ENCODE peak calls at places on chromosome 7, in eight cellular contexts. A is transverse colon, J is GM23338, Q is vagina, C is stomach, U is spleen, W is HCT116, R is Panc1. K is an unnamed sample.

GRCh38 chr7:55127622-55128081 is 108.8 kb downstream of the EGFR start:
- DNase-seq in W (no peak), Q (no peak), U (no peak), J (no peak), C (no peak), R (no peak), A (peak; percentile 60), K (no peak)

GRCh38 chr7:88243345-88243909 is 23.6 kb upstream of the SRI start:
- DNase-seq in R (peak; percentile 48), A (no peak), J (peak; percentile 78), Q (no peak), C (no peak), W (peak; percentile 60), U (no peak), K (no peak)

GRCh38 chr7:92790987-92791386 is 45.4 kb downstream of the CDK6 start:
- DNase-seq in Q (no peak), R (no peak), U (no peak), C (no peak), W (no peak), A (no peak), J (no peak), K (no peak)

GRCh38 chr7:130371059-130371458 is 9.2 kb upstream of the CPA1 start:
- DNase-seq in W (no peak), J (no peak), U (no peak), R (no peak), Q (no peak), A (peak; percentile 24), C (peak; percentile 35), K (no peak)

GRCh38 chr7:157520249-157520648 is 183.4 kb downstream of the DNAJB6 start:
- DNase-seq in A (no peak), C (no peak), R (no peak), J (no peak), Q (no peak), W (no peak), U (peak; percentile 52), K (peak; percentile 6)

GRCh38 chr7:85776691-85777363 is 590.0 kb upstream of the SEMA3D start:
- DNase-seq in C (no peak), W (no peak), J (no peak), Q (no peak), R (no peak), U (no peak), A (no peak), K (no peak)

GRCh38 chr7:55109384-55110167 is 90.8 kb downstream of the EGFR start:
- DNase-seq in W (peak; percentile 88), Q (no peak), U (no peak), A (no peak), J (peak; percentile 42), R (no peak), C (peak; percentile 39), K (peak; percentile 69)

GRCh38 chr7:18900801-18901200 is 216.6 kb downstream of the TWIST1 start:
- DNase-seq in W (no peak), C (no peak), Q (no peak), J (no peak), A (no peak), U (no peak), R (no peak), K (no peak)

GRCh38 chr7:145134377-145134776 is 298.5 kb upstream of the TPK1 start:
- DNase-seq in Q (no peak), W (no peak), R (no peak), A (no peak), U (no peak), C (no peak), J (no peak), K (no peak)

GRCh38 chr7:48299580-48300169 is 128.4 kb downstream of the ABCA13 start:
- DNase-seq in U (no peak), A (peak; percentile 22), C (no peak), W (peak; percentile 28), J (peak; percentile 74), Q (no peak), R (peak; percentile 52), K (peak; percentile 31)

GRCh38 chr7:144622751-144623150 is 213.1 kb downstream of the TPK1 start:
- DNase-seq in R (no peak), C (no peak), Q (no peak), W (no peak), J (no peak), U (no peak), A (no peak), K (no peak)

GRCh38 chr7:100406767-100407166 is 21.7 kb downstream of the ZCWPW1 start:
- DNase-seq in U (no peak), Q (no peak), C (no peak), R (no peak), J (no peak), A (no peak), W (no peak), K (no peak)

DNA sequence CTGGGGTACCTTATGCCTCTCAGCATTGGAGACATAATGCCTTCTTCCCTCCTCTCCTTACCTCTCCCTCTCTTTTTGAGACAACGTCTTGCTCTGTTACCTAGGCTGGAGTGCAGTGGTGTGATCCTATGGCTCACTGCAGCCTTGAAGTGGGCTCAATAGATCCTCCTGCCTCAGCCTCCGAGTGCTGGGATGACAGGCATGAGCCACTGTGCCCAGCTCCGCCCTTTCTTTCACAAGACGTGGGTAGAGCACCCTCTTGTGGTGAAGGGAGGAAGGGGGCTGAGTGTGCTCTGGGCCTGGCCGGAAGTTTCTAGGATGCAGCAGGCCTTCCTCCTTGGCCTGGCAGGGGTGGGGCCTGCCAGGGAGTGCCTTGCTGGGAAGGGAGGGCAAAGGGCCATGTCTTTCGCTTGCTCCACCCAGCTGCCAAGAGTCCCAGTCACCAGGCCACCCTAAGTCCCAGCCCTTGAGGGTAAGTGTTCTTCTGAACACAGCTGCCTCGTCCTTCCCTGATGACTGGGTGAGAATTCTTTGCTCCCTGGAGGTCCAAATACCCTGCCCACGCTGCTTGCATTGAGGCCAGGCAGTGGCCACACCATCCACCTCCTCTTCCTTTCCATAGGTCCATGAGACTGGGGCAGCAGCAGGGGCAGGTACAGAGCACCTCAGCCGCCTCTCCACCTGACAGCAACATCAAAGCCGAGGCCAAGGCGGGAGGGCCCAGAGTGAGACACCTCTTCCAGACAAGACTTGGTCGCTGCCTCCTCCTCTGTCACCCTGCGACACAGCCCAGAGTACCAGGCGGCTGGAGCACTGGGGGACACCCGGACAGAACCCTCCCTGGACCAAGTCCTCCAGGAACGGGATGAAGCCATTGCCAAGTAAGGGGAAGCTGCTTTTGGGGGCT is 3.7 kb downstream of the ABHD11 start:
- DNase-seq in J (peak; percentile 95), U (peak; percentile 93), C (peak; percentile 92), A (peak; percentile 94), Q (no peak), R (peak; percentile 94), W (peak; percentile 89), K (peak; percentile 84)
- TF ChIP-seq POLR2AphosphoS5 in J (peak; percentile 57), U (peak; percentile 85), C (peak; percentile 91), A (peak; percentile 59), Q (no peak), R (peak; percentile 84), W (peak; percentile 91), K (peak; percentile 70)

DNA sequence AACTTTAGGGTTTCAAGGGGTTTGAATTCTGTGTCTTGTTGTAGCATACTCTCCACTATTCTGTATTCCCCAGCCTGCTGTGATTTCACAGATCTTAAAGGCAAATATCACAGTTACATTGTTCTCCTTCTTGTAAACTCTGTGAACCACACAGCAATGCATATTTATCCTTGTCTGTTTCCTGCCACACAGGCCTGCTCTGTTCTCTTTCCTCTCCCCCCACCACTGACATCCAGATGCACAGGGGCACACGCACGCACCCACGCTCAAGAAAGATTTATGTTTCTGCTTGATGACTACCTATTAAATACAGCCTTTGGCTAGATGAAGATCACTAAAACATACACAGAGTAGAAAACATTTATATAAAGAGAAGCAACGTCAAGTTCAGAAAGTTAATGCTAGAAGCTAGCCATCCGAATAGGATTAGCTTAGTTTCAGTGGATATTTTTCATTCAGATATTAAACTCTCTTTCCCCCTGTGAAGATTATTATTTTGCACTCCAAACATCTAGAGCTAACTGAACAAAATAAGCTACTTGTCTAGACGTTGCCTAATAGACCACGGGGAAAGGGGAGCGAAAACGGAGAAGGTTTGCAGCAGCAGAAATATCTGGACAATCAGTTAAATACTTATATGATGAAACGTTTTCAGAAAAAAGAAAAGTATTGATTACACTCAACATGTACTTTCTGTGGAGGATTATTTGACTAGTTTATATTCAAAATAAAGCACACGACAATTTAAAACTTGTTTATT is 193.1 kb upstream of the SEMA3C start:
- DNase-seq in Q (no peak), C (no peak), R (peak; percentile 75), J (no peak), W (no peak), A (no peak), U (no peak), K (no peak)
- TF ChIP-seq POLR2AphosphoS5 in Q (no peak), C (no peak), R (peak; percentile 77), J (no peak), W (no peak), A (peak; percentile 36), U (no peak), K (no peak)

GRCh38 chr7:28708458-28708951 is 249.6 kb downstream of the TRIL start:
- DNase-seq in C (no peak), W (no peak), J (peak; percentile 60), R (no peak), A (no peak), Q (no peak), U (no peak), K (no peak)

GRCh38 chr7:28706607-28707006 is 251.5 kb downstream of the TRIL start:
- DNase-seq in U (no peak), C (no peak), Q (no peak), W (no peak), J (no peak), A (no peak), R (no peak), K (no peak)

GRCh38 chr7:28709756-28710155 is 248.4 kb downstream of the TRIL start:
- DNase-seq in A (no peak), J (no peak), U (no peak), C (no peak), R (no peak), Q (no peak), W (no peak), K (no peak)

GRCh38 chr7:28707291-28707690 is 250.8 kb downstream of the TRIL start:
- DNase-seq in W (no peak), Q (no peak), R (no peak), C (no peak), A (no peak), J (no peak), U (no peak), K (no peak)

DNA sequence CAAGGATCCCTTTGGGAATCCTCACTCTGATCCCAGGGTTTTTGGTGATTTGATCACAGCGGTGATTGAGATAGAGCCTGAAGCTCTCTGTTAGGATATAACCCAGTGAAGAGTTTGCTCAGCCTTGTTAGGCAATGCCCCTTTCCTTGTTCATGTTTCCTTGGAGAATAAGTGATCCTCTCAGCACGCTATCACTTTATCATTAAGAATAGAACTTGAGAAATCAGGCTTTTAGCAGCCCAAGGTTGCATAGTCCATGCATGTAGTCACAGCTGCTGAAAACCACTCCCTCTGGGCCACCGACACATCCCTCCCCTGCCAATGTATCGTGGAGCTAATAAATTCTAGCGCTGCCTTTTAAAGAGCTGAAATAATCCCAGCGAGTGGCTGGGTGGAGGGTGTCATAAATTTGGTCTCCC is 250.1 kb downstream of the TRIL start:
- DNase-seq in C (no peak), A (no peak), R (no peak), Q (no peak), U (no peak), W (no peak), J (peak; percentile 22), K (no peak)
- TF ChIP-seq POLR2AphosphoS5 in C (no peak), A (no peak), R (no peak), Q (no peak), U (no peak), W (no peak), J (no peak), K (no peak)

DNA sequence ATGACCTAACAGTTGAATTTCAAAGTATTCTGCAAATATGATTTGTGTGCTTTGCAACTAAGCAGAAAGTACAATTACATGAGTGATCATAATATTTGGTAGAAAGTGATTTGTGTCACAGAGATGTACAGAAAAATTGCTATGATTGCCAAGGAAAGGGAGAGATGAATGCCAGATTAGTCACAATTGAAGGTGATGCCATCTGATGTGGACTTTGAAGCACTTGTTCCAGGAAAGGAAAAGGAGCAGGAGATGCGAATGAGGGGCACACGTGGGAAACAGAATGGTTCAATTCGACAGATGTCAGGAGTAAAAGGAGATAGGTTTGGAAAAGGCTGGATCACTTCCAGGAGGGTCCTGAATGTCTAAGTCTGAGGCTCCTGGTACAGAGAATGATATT is 153.1 kb upstream of the LAMB4 start:
- DNase-seq in U (no peak), A (no peak), R (no peak), C (no peak), Q (no peak), J (no peak), W (no peak), K (no peak)
- TF ChIP-seq POLR2AphosphoS5 in U (no peak), A (no peak), R (no peak), C (no peak), Q (no peak), J (no peak), W (no peak), K (no peak)